ENCODE peak calls at places on chromosomes 13 and 19, in five cellular contexts. P, N, O, J and Z are unnamed samples.

GRCh38 chr13:21637296-21637695 is 33.3 kb upstream of the MICU2 start:
- DNase-seq in P (peak; percentile 66), N (peak; percentile 82), O (no peak), J (no peak), Z (peak; percentile 86)

GRCh38 chr13:114004416-114005205 is 30.7 kb upstream of the C13orf46 start:
- DNase-seq in P (no peak), N (peak; percentile 77), O (no peak), J (no peak), Z (no peak)

GRCh38 chr13:110017379-110017778 is 231.0 kb upstream of the IRS2 start:
- DNase-seq in P (peak; percentile 89), N (no peak), O (no peak), J (peak; percentile 70), Z (no peak)

GRCh38 chr13:22703601-22704209 is 477.1 kb upstream of the SGCG start:
- DNase-seq in P (no peak), N (no peak), O (no peak), J (no peak), Z (no peak)

GRCh38 chr19:52991021-52991420 is 22.7 kb upstream of the ERVV-1 start:
- DNase-seq in P (no peak), N (no peak), O (no peak), J (no peak), Z (no peak)

GRCh38 chr13:22828081-22828480 is 352.7 kb upstream of the SGCG start:
- DNase-seq in P (no peak), N (no peak), O (no peak), J (no peak), Z (no peak)

GRCh38 chr19:47503823-47504145 is 11.1 kb downstream of the NAPA start:
- DNase-seq in P (no peak), N (no peak), O (no peak), J (no peak), Z (no peak)

GRCh38 chr13:99796175-99796819 is 175.3 kb downstream of the ZIC5 start:
- DNase-seq in P (peak; percentile 17), N (no peak), O (no peak), J (no peak), Z (no peak)

GRCh38 chr13:39481493-39481892 is 121.5 kb downstream of the LHFPL6 start:
- DNase-seq in P (no peak), N (no peak), O (no peak), J (no peak), Z (no peak)

GRCh38 chr19:46678110-46678732 is 17.2 kb upstream of the DACT3 start:
- DNase-seq in P (peak; percentile 64), N (peak; percentile 31), O (peak; percentile 51), J (no peak), Z (no peak)

GRCh38 chr19:16820056-16820455 is 9.1 kb upstream of the SIN3B start:
- DNase-seq in P (no peak), N (no peak), O (no peak), J (no peak), Z (no peak)

GRCh38 chr13:49759503-49759902 is 33.0 kb downstream of the KPNA3 start:
- DNase-seq in P (no peak), N (no peak), O (no peak), J (no peak), Z (no peak)

GRCh38 chr13:99027260-99027659 is 49.4 kb upstream of the DOCK9 start:
- DNase-seq in P (no peak), N (no peak), O (no peak), J (no peak), Z (no peak)

GRCh38 chr19:21092107-21092506 is 10.1 kb downstream of the ZNF714 start:
- DNase-seq in P (no peak), N (no peak), O (no peak), J (no peak), Z (no peak)

GRCh38 chr19:35555301-35556005 is 8.0 kb downstream of the ATP4A start:
- DNase-seq in P (peak; percentile 86), N (no peak), O (peak; percentile 75), J (no peak), Z (no peak)

GRCh38 chr13:23020246-23020843 is 160.4 kb upstream of the SGCG start:
- DNase-seq in P (peak; percentile 66), N (peak; percentile 41), O (peak; percentile 57), J (peak; percentile 19), Z (peak; percentile 42)

GRCh38 chr19:42601811-42602443 is 7.2 kb upstream of the CEACAM8 start:
- DNase-seq in P (peak; percentile 31), N (no peak), O (no peak), J (no peak), Z (no peak)

GRCh38 chr19:42132030-42132628 is at the start of gene POU2F2:
- DNase-seq in P (no peak), N (peak; percentile 54), O (no peak), J (peak; percentile 20), Z (peak; percentile 81)

GRCh38 chr13:102645701-102646100 is 48.9 kb downstream of the TPP2 start:
- DNase-seq in P (no peak), N (no peak), O (peak; percentile 57), J (no peak), Z (no peak)

GRCh38 chr13:94666065-94666464 is 46.3 kb downstream of the SOX21 start:
- DNase-seq in P (no peak), N (no peak), O (no peak), J (no peak), Z (no peak)

GRCh38 chr13:97564929-97565328 is 131.0 kb downstream of the RAP2A start:
- DNase-seq in P (no peak), N (no peak), O (no peak), J (no peak), Z (no peak)

GRCh38 chr13:50230365-50230978 is 215.2 kb downstream of the KCNRG start:
- DNase-seq in P (no peak), N (no peak), O (no peak), J (no peak), Z (no peak)

DNA sequence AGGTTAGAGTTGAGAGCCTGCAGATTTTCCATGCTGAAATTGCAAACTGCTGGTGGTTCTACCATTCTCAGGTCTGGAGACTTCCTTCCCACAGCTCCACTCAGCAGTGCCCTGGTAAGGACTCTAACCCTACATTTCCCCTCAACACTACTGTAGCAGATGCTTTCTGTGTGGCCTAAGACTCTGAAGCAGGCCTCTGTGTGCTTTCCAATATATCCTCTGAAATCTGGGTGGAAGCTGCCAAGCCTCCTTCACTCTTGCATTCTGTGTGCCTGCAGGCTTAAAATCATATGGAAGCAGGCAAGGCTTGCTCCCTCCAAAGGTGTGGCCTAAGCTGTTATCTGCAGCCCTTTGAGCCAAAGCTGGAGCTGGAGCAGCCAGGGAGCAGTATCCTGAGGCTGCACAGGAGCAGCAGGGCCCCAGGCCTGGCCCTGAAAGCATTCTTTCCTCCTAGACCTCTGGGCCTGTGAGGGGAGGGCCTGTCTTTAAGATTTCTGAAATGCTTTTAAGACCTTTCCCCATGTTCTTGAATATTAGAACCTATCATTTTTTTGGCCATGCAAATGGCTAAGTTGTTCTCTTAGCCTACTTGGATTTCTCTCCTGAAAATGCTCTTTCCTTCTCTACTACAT is 134.1 kb upstream of the TSHZ3 start:
- DNase-seq in P (no peak), N (no peak), O (no peak), J (no peak), Z (no peak)
- H3K27ac ChIP-seq in P (no peak overlapping the region), N (no peak overlapping the region), O (no peak overlapping the region), J (no peak overlapping the region), Z (no peak overlapping the region)

DNA sequence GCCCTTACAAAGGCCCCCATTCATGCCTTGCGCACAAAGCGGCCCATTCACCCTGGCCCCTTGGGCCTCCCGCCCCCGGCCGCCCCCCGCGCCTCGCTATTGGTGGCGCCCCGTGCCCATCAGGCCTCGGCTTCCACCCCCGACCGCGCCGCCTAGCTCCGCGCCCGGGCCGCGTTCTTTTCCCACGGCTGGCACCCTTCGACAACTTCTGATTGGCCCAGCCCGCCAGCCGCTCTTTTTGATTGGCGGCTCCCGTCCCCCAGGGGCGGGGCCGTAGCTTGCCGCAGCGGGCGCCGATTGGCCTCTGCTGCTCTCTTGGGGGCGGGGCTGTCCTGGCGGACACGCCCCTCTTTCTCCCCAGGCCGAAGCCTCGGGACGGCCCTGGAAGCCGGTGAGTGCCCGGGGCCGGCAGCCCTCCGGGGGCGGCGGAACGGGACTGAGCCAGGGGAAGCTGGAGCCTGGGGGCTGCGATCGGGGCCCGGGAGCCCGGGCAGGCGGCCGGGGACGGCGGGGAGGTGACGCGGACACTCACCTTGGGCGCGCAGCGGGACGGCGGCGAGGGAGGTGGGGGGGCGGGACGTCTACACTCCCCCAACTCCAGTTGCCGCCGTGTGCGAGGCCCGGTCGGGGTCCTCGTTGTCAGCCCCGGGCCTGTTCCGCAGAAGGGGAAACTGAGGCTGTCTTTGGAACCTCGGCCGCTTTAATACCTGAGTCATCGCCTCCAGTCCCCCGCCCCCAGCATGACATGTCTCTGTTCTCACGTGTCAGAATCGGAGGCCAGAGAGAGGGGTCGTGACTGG is at the start of gene MYH14:
- DNase-seq in P (peak; percentile 95), N (peak; percentile 96), O (no peak), J (peak; percentile 95), Z (peak; percentile 93)
- H3K27ac ChIP-seq in P (peak within 1 kb of the TSS; percentile 49), N (peak within 1 kb of the TSS; percentile 91), O (no peak within 1 kb of the TSS), J (peak within 1 kb of the TSS; percentile 97), Z (peak within 1 kb of the TSS; percentile 91)

GRCh38 chr19:49020931-49021895 is 2.9 kb downstream of the CGB3 start:
- DNase-seq in P (peak; percentile 55), N (no peak), O (no peak), J (no peak), Z (no peak)

GRCh38 chr19:49020342-49020741 is 3.5 kb upstream of the LHB start:
- DNase-seq in P (no peak), N (peak; percentile 31), O (peak; percentile 47), J (no peak), Z (no peak)

GRCh38 chr19:49017666-49018351 is 918 bp upstream of the LHB start:
- DNase-seq in P (no peak), N (peak; percentile 53), O (peak; percentile 80), J (no peak), Z (peak; percentile 49)

GRCh38 chr19:49017041-49017665 is at the start of gene LHB:
- DNase-seq in P (no peak), N (no peak), O (no peak), J (no peak), Z (no peak)

DNA sequence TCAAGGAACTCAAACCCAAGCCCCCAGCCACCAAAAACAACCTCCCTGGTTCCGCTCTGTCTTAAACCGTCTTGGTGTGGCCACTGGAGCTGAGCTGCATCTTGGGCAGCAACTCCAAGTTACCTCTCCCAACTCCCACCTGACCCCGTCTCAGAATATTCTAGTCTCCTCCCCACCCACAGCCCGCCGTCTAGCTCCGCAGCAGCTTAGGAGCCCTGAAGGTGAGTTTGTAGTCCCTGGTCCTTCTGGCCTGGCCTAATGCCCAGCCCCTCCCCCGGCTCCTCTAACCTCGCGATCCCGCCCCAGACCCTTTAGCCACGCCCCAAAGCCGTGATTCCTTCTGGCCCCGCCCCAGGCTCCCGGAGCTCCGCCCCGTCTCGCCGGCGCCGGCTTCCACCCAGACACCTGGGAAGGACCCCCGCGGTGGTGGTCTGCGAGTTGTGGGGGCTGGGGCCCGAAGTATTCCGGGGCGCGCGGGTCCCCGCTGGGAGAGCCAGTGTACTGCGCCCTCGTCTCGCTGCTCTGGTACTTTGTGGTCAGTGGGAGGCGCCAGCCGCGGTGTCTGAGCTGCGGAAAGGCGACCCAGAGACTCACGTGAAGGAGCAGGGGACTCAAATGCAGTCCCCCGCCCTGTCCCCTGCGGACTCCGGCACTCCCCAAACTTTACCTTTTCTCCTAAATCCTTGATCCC is 2.5 kb upstream of the LHB start:
- DNase-seq in P (peak; percentile 77), N (peak; percentile 83), O (peak; percentile 80), J (peak; percentile 57), Z (peak; percentile 84)
- H3K27ac ChIP-seq in P (peak overlapping the region; percentile 45), N (no peak overlapping the region), O (no peak overlapping the region), J (no peak overlapping the region), Z (no peak overlapping the region)

GRCh38 chr13:42968906-42969305 is 23.1 kb downstream of the EPSTI1 start:
- DNase-seq in P (no peak), N (peak; percentile 91), O (no peak), J (peak; percentile 28), Z (peak; percentile 88)
- H3K27ac ChIP-seq in P (no peak overlapping the region), N (peak overlapping the region; percentile 61), O (no peak overlapping the region), J (no peak overlapping the region), Z (peak overlapping the region; percentile 67)